ENCODE peak calls at places on chromosome 11, in six cellular contexts. J is mesenchymal stem cell, T is H1, S is mesendoderm, U is IMR-90, X is H9. H is an unnamed sample.

GRCh38 chr11:65298131-65298535 is 16.5 kb upstream of the CDC42EP2 start:
- DNase-seq in S (no peak), J (peak), T (no peak), U (peak), X (no peak), H (no peak)

GRCh38 chr11:128776088-128776433 is 82.2 kb downstream of the FLI1 start:
- DNase-seq in X (no peak), J (no peak), U (no peak), T (no peak), S (peak), H (no peak)

GRCh38 chr11:44110231-44110679 is 14.8 kb downstream of the EXT2 start:
- DNase-seq in S (peak), T (no peak), J (peak), X (peak), U (peak), H (peak)

GRCh38 chr11:47861762-47862161 is 13.6 kb upstream of the NUP160 start:
- DNase-seq in J (peak), S (no peak), X (no peak), U (peak), T (no peak), H (no peak)

GRCh38 chr11:72721689-72722049 is 30.5 kb downstream of the ARAP1 start:
- DNase-seq in J (no peak), S (peak), U (no peak), X (no peak), T (no peak), H (no peak)

GRCh38 chr11:77175869-77176539 is 48.0 kb downstream of the MYO7A start:
- DNase-seq in U (no peak), T (no peak), S (peak), J (peak), X (peak), H (no peak)

GRCh38 chr11:81237139-81237538 is 1496.5 kb downstream of the FAM181B start:
- DNase-seq in T (no peak), J (peak), U (peak), X (no peak), S (peak), H (peak)

GRCh38 chr11:65574963-65575567 is 788 bp upstream of the EHBP1L1 start:
- DNase-seq in X (no peak), T (no peak), S (peak), J (peak), U (no peak), H (no peak)

GRCh38 chr11:22432331-22433065 is 94.3 kb downstream of the SLC17A6 start:
- DNase-seq in U (peak), X (peak), S (peak), J (no peak), T (no peak), H (peak)

GRCh38 chr11:64642876-64643257 is 51.8 kb downstream of the SLC22A12 start:
- DNase-seq in S (no peak), X (no peak), T (no peak), U (no peak), J (no peak), H (no peak)

GRCh38 chr11:98965775-98966174 is 55.0 kb upstream of the CNTN5 start:
- DNase-seq in U (no peak), S (no peak), J (no peak), T (no peak), X (no peak), H (no peak)

GRCh38 chr11:129323896-129324522 is 51.6 kb upstream of the BARX2 start:
- DNase-seq in T (no peak), J (peak), U (peak), S (no peak), X (no peak), H (no peak)

GRCh38 chr11:61657566-61657965 is 22.6 kb upstream of the DAGLA start:
- DNase-seq in X (no peak), S (no peak), J (no peak), T (no peak), U (no peak), H (no peak)

GRCh38 chr11:130652671-130653335 is 204.4 kb downstream of the ADAMTS15 start:
- DNase-seq in X (no peak), T (no peak), U (peak), S (no peak), J (peak), H (no peak)

GRCh38 chr11:2912498-2912897 is 16.7 kb downstream of the PHLDA2 start:
- DNase-seq in T (no peak), X (peak), U (peak), S (peak), J (peak), H (no peak)

GRCh38 chr11:800473-800872 is 2.4 kb upstream of the SLC25A22 start:
- DNase-seq in T (no peak), X (no peak), S (no peak), U (no peak), J (no peak), H (no peak)

GRCh38 chr11:67438121-67438902 is 830 bp upstream of the PTPRCAP start:
- DNase-seq in X (peak), S (no peak), U (no peak), T (no peak), J (no peak), H (no peak)

GRCh38 chr11:104772806-104773241 is 125.4 kb downstream of the CASP12 start:
- DNase-seq in U (peak), T (no peak), X (no peak), S (no peak), J (peak), H (no peak)

GRCh38 chr11:6824461-6824860 is 21.0 kb upstream of the OR10A5 start:
- DNase-seq in J (no peak), X (no peak), U (no peak), S (no peak), T (no peak), H (no peak)

GRCh38 chr11:40292636-40293585 is 1166.5 kb downstream of the LRRC4C start:
- DNase-seq in J (peak), U (no peak), S (peak), X (no peak), T (no peak), H (no peak)

GRCh38 chr11:77106321-77106720 is 3.7 kb downstream of the OMP start:
- DNase-seq in S (no peak), U (no peak), T (no peak), J (no peak), X (no peak), H (no peak)

GRCh38 chr11:94757037-94757681 is 11.0 kb upstream of the AMOTL1 start:
- DNase-seq in U (no peak), J (no peak), S (no peak), T (no peak), X (no peak), H (no peak)

GRCh38 chr11:94754335-94754734 is 13.8 kb upstream of the AMOTL1 start:
- DNase-seq in J (no peak), S (peak), T (no peak), U (no peak), X (no peak), H (no peak)

GRCh38 chr11:94754819-94755218 is 13.3 kb upstream of the AMOTL1 start:
- DNase-seq in X (no peak), T (no peak), J (no peak), S (no peak), U (no peak), H (no peak)

GRCh38 chr11:94753630-94754029 is 14.5 kb upstream of the AMOTL1 start:
- DNase-seq in T (no peak), J (no peak), S (no peak), X (no peak), U (no peak), H (no peak)

DNA sequence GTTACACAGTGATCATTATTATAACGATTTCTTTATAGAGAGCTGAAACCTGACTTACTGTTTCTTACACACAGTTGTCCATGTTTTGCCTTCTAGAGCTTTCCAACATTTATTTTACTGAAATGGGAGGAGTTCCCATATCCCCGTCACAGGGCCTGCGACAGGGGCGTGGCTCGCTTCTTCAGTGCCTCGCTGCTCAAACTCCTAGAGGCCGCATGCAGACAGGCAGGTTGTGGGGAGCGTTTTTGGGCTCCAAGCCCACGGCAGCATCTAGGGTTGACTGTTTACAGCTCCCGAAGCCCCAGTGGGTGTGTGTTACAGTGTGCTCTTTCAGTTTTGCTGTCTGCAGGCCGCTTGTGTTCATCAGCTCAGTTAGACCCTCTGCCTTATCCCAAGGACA is 12.7 kb upstream of the AMOTL1 start:
- DNase-seq in J (no peak), X (peak), T (no peak), S (no peak), U (no peak), H (no peak)
- H3K23ac ChIP-seq in J (no peak), X (no peak), T (no peak), S (no peak), U (no peak), H (no peak)

GRCh38 chr11:96309643-96310017 is 33.4 kb downstream of the MAML2 start:
- DNase-seq in U (no peak), T (no peak), J (no peak), S (no peak), X (no peak), H (no peak)
- H3K9ac ChIP-seq in U (no peak), T (no peak), J (no peak), S (no peak), X (no peak), H (no peak)

GRCh38 chr11:19349340-19350025 is 108.7 kb upstream of the E2F8 start:
- DNase-seq in S (no peak), J (no peak), X (no peak), T (no peak), U (no peak), H (no peak)

GRCh38 chr11:19344661-19345518 is 104.1 kb upstream of the E2F8 start:
- DNase-seq in S (peak), J (peak), U (peak), T (no peak), X (peak), H (peak)

GRCh38 chr11:19345519-19345847 is 104.7 kb upstream of the E2F8 start:
- DNase-seq in J (no peak), S (peak), T (no peak), U (no peak), X (peak), H (peak)

GRCh38 chr11:19347911-19348310 is 107.2 kb upstream of the E2F8 start:
- DNase-seq in T (no peak), S (peak), U (no peak), X (no peak), J (no peak), H (no peak)

DNA sequence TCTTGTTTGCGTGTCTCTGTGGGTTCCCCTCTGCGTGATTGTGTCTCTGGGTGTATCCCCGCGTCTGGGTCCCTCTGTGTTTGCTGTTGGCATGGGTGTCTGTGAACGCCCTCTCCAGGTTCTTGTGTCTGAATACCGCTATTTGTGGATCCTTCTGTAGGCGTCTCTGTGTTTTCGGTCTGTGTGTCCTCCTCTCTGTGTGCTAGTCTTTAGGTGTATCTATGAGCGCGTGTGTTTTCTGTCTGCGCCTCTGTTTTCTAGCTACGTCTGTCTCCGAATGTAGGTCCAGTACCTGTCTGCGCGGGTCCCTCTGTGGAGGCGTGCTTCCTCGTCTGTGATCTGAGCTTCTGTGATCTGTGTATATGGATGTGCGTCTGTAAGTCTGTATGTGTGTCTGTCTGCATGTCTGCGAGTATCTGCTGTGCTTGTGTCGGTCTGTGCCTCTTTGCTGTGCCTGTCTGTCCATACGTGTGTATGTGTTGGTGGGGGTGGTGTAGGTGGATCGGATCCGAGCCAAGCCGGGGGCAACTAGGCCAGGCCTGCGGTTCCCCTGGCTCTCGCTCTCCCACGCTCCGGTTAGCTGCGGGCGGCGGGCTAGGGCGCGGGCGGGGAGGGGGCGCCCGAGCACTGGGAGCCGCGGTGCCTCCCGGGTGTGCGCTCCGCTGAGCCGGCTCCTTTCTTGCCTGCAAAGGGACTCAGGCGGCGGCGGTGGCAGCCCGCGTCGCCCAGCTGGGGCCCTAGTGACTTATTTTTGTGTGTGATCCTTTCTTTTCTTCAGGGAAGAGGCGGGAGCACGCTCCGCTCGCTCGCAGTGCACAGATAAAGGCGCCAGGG is 105.3 kb upstream of the E2F8 start:
- DNase-seq in S (peak), J (peak), T (no peak), U (no peak), X (no peak), H (peak)
- H3K23ac ChIP-seq in S (no peak), J (no peak), T (no peak), U (peak), X (no peak), H (peak)

DNA sequence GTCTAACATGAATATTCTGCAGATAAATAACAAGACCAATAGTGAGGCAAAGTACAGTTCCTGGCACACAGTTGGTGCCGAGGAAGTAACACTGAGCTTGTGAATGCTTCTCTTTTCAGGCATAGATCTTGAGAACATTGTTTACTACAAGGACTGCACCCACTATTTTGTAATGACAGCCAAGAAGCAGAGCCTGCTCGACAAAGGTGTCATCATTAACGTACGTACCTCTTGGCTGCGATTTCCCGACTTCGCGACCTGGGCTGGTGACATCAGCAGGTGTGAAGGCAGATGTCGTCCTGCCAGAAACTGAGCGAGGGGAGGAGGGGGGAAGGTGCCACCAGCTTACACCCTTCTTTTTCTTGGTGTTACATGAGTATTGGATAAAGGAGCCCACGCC is 105.7 kb downstream of the MICAL2 start:
- DNase-seq in X (no peak), U (no peak), S (no peak), T (no peak), J (no peak), H (no peak)
- H3K9ac ChIP-seq in X (no peak), U (no peak), S (no peak), T (no peak), J (no peak), H (no peak)

DNA sequence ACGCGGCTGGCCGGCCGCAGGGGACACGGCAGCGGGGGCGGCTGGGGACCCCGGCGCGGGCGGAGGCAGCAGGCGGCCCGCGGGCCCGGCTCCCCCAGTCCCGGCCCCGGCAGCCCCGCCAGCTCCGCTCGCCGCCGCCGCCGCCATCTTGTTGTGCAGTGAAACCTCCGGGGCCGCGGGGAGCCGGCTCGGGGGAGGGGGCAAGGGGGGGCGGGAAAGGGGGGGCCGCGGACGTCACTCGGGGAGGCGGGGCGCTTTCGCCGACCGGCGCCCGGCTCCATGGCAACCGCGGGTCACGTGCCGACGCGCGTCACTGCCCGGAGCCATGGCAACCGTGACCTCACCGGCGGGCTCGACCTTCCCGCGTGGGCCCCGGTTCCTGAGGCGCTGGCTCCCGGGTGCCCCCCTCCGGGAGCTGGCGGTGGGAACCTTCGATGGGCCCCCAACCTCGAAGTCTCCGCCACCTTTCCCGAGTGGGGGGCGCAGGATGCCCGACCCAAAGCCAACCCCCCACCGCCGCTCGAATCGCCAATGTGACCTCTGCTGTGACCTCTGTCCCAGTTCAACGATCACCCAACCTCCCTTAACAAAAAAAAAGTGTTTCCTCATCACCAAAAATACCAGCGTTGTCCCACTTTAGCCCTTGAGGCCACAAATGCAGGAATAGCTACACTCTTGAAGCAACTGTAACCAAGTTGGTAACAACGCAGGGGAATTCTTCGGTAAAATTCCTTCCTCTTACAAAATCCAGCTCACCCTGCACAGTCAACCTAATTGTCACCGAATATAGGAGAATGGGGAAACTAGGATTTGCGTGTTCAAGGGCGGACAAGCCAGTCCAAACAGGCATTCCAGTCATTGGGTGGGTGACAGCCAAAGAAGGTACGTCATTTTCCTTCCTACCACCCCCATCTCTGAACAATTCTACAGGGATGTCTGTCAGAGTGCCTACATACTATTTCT is at the start of gene SIK3:
- DNase-seq in T (peak), U (peak), J (peak), S (peak), X (peak), H (peak)
- H3K23ac ChIP-seq in T (no peak), U (peak), J (no peak), S (peak), X (no peak), H (peak)

DNA sequence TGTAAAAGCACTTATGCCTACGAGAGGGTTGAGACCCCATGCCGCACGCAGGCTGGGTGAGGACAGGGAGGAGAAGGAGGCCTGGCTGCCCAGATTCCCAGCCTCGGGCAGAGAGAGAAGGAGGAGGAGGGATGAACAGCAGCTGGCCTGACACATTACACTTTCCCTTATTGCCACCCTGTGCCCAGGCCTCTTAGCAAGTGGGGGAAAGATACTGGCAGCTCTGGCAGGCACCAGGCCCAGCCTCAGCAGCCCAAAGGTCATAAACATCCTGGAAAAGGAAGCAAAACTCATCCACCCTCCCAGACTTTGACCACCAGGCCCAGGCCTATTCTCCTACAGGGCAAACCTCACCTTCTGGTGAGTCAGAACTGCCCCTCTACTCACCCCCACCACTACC is 4.7 kb downstream of the PLAAT3 start:
- DNase-seq in U (no peak), S (no peak), J (no peak), X (no peak), T (no peak), H (no peak)
- H3K9ac ChIP-seq in U (no peak), S (no peak), J (peak), X (no peak), T (no peak), H (no peak)

GRCh38 chr11:19328586-19329311 is 88.0 kb upstream of the E2F8 start:
- DNase-seq in X (no peak), T (no peak), J (no peak), S (no peak), U (no peak), H (no peak)
- H3K23ac ChIP-seq in X (no peak), T (no peak), J (no peak), S (no peak), U (no peak), H (no peak)

DNA sequence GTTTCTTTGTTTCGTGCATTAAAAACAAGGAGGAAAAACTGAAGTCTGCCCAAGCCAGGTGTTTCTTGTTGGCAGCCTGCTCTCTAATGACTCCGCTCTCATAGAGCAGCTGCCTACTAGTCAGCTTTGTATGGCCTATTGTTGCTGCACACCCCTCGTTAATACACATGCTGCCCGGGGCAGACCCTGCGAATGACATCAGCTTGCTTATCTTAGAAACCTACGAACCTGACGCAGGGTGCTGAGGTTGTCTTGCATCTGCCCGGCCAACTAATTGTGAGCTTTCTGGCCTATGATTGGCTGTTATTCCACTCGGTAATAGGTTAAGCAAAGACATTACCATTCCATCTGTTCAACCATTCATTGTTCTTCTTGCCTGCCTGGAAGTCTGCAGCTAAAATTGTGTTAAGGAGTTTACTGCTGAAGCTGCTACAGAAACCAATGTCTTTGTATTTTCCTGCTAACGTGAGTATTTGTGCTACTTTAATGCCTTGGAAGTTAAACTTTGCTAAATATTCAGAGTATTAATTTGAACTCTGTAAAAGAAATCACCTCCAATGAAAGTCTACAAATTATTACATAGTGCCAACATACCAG is 37.5 kb downstream of the ZC3H12C start:
- DNase-seq in X (peak), J (no peak), U (peak), S (peak), T (peak), H (peak)
- H3K9ac ChIP-seq in X (no peak), J (no peak), U (no peak), S (no peak), T (no peak), H (no peak)

GRCh38 chr11:75350743-75351540 is 519 bp downstream of the ARRB1 start:
- DNase-seq in S (peak), U (peak), X (peak), T (no peak), J (peak), H (no peak)
- H3K23ac ChIP-seq in S (peak), U (peak), X (no peak), T (no peak), J (no peak), H (peak)